ENCODE peak calls at places on chromosome 21, in nine cellular contexts. One of them, this sample, is unnamed.
A peak's percentile ranks its signal among the peaks of the same experiment; 100 is the strongest.

GRCh38 chr21:21971384-21971783 is 973.2 kb downstream of the NCAM2 start:
- DNase-seq in GM12878: no peak
- DNase-seq in uterus: no peak
- DNase-seq in stomach: no peak
- DNase-seq in sigmoid colon: no peak
- DNase-seq in NB4: no peak
- DNase-seq in body of pancreas: no peak
- DNase-seq in IMR-90: no peak
- DNase-seq in tibial nerve: no peak
- DNase-seq in this sample: no peak

GRCh38 chr21:27423906-27424595 is 457.2 kb upstream of the ADAMTS5 start:
- DNase-seq in GM12878: no peak
- DNase-seq in uterus: no peak
- DNase-seq in stomach: no peak
- DNase-seq in sigmoid colon: no peak
- DNase-seq in NB4: no peak
- DNase-seq in body of pancreas: no peak
- DNase-seq in IMR-90: peak; percentile 69
- DNase-seq in tibial nerve: no peak
- DNase-seq in this sample: no peak

GRCh38 chr21:36079010-36079649 is 9.3 kb downstream of the CBR1 start:
- DNase-seq in GM12878: no peak
- DNase-seq in uterus: no peak
- DNase-seq in stomach: peak; percentile 53
- DNase-seq in sigmoid colon: no peak
- DNase-seq in NB4: no peak
- DNase-seq in body of pancreas: no peak
- DNase-seq in IMR-90: no peak
- DNase-seq in tibial nerve: peak; percentile 15
- DNase-seq in this sample: no peak

GRCh38 chr21:42735061-42735460 is 81.6 kb downstream of the PDE9A start:
- DNase-seq in GM12878: no peak
- DNase-seq in uterus: no peak
- DNase-seq in stomach: no peak
- DNase-seq in sigmoid colon: peak; percentile 30
- DNase-seq in NB4: no peak
- DNase-seq in body of pancreas: no peak
- DNase-seq in IMR-90: no peak
- DNase-seq in tibial nerve: no peak
- DNase-seq in this sample: no peak

GRCh38 chr21:39106881-39107462 is 76.3 kb downstream of the PSMG1 start:
- DNase-seq in GM12878: no peak
- DNase-seq in uterus: no peak
- DNase-seq in stomach: peak; percentile 7
- DNase-seq in sigmoid colon: no peak
- DNase-seq in NB4: no peak
- DNase-seq in body of pancreas: no peak
- DNase-seq in IMR-90: no peak
- DNase-seq in tibial nerve: no peak
- DNase-seq in this sample: no peak

GRCh38 chr21:40054403-40054802 is 187.2 kb downstream of the PCP4 start:
- DNase-seq in GM12878: no peak
- DNase-seq in uterus: peak; percentile 22
- DNase-seq in stomach: peak; percentile 87
- DNase-seq in sigmoid colon: peak; percentile 94
- DNase-seq in NB4: no peak
- DNase-seq in body of pancreas: peak; percentile 88
- DNase-seq in IMR-90: no peak
- DNase-seq in tibial nerve: no peak
- DNase-seq in this sample: no peak

GRCh38 chr21:36927718-36928117 is 38.8 kb downstream of the HLCS start:
- DNase-seq in GM12878: peak; percentile 12
- DNase-seq in uterus: peak; percentile 75
- DNase-seq in stomach: peak; percentile 84
- DNase-seq in sigmoid colon: peak; percentile 80
- DNase-seq in NB4: peak; percentile 72
- DNase-seq in body of pancreas: peak; percentile 88
- DNase-seq in IMR-90: peak; percentile 97
- DNase-seq in tibial nerve: peak; percentile 87
- DNase-seq in this sample: peak; percentile 80

GRCh38 chr21:27277122-27277521 is 310.2 kb upstream of the ADAMTS5 start:
- DNase-seq in GM12878: no peak
- DNase-seq in uterus: no peak
- DNase-seq in stomach: no peak
- DNase-seq in sigmoid colon: no peak
- DNase-seq in NB4: no peak
- DNase-seq in body of pancreas: no peak
- DNase-seq in IMR-90: peak; percentile 76
- DNase-seq in tibial nerve: no peak
- DNase-seq in this sample: no peak

GRCh38 chr21:38688068-38688467 is 117.7 kb upstream of the ETS2 start:
- DNase-seq in GM12878: no peak
- DNase-seq in uterus: no peak
- DNase-seq in stomach: no peak
- DNase-seq in sigmoid colon: no peak
- DNase-seq in NB4: no peak
- DNase-seq in body of pancreas: no peak
- DNase-seq in IMR-90: no peak
- DNase-seq in tibial nerve: no peak
- DNase-seq in this sample: no peak

GRCh38 chr21:37886726-37887309 is 29.4 kb downstream of the KCNJ6 start:
- DNase-seq in GM12878: no peak
- DNase-seq in uterus: no peak
- DNase-seq in stomach: no peak
- DNase-seq in sigmoid colon: no peak
- DNase-seq in NB4: no peak
- DNase-seq in body of pancreas: no peak
- DNase-seq in IMR-90: no peak
- DNase-seq in tibial nerve: no peak
- DNase-seq in this sample: no peak

GRCh38 chr21:36846624-36847023 is 119.8 kb downstream of the HLCS start:
- DNase-seq in GM12878: no peak
- DNase-seq in uterus: no peak
- DNase-seq in stomach: no peak
- DNase-seq in sigmoid colon: no peak
- DNase-seq in NB4: no peak
- DNase-seq in body of pancreas: no peak
- DNase-seq in IMR-90: peak; percentile 29
- DNase-seq in tibial nerve: no peak
- DNase-seq in this sample: no peak

GRCh38 chr21:20527691-20528090 is 470.5 kb upstream of the NCAM2 start:
- DNase-seq in GM12878: no peak
- DNase-seq in uterus: no peak
- DNase-seq in stomach: no peak
- DNase-seq in sigmoid colon: no peak
- DNase-seq in NB4: no peak
- DNase-seq in body of pancreas: no peak
- DNase-seq in IMR-90: no peak
- DNase-seq in tibial nerve: no peak
- DNase-seq in this sample: no peak

GRCh38 chr21:37644666-37645065 is 271.6 kb downstream of the KCNJ6 start:
- DNase-seq in GM12878: no peak
- DNase-seq in uterus: no peak
- DNase-seq in stomach: no peak
- DNase-seq in sigmoid colon: no peak
- DNase-seq in NB4: no peak
- DNase-seq in body of pancreas: no peak
- DNase-seq in IMR-90: no peak
- DNase-seq in tibial nerve: no peak
- DNase-seq in this sample: no peak

GRCh38 chr21:27572681-27573080 is 605.8 kb upstream of the ADAMTS5 start:
- DNase-seq in GM12878: no peak
- DNase-seq in uterus: no peak
- DNase-seq in stomach: no peak
- DNase-seq in sigmoid colon: no peak
- DNase-seq in NB4: no peak
- DNase-seq in body of pancreas: no peak
- DNase-seq in IMR-90: peak; percentile 90
- DNase-seq in tibial nerve: no peak
- DNase-seq in this sample: no peak

GRCh38 chr21:33059319-33059894 is 10.5 kb upstream of the OLIG1 start:
- DNase-seq in GM12878: no peak
- DNase-seq in uterus: no peak
- DNase-seq in stomach: no peak
- DNase-seq in sigmoid colon: no peak
- DNase-seq in NB4: peak; percentile 99
- DNase-seq in body of pancreas: no peak
- DNase-seq in IMR-90: no peak
- DNase-seq in tibial nerve: peak; percentile 57
- DNase-seq in this sample: no peak
- TF ChIP-seq CTCF in GM12878: no peak
- TF ChIP-seq CTCF in uterus: no peak
- TF ChIP-seq CTCF in stomach: no peak
- TF ChIP-seq CTCF in sigmoid colon: no peak
- TF ChIP-seq CTCF in NB4: no peak
- TF ChIP-seq CTCF in body of pancreas: no peak
- TF ChIP-seq CTCF in IMR-90: no peak
- TF ChIP-seq CTCF in tibial nerve: no peak
- TF ChIP-seq CTCF in this sample: no peak

GRCh38 chr21:44354001-44354405 is 582 bp downstream of the TRPM2 start:
- DNase-seq in GM12878: no peak
- DNase-seq in uterus: no peak
- DNase-seq in stomach: no peak
- DNase-seq in sigmoid colon: no peak
- DNase-seq in NB4: peak; percentile 95
- DNase-seq in body of pancreas: no peak
- DNase-seq in IMR-90: no peak
- DNase-seq in tibial nerve: no peak
- DNase-seq in this sample: no peak
- H3K4me3 ChIP-seq in GM12878: peak overlapping the region; percentile 65
- H3K4me3 ChIP-seq in uterus: no peak overlapping the region
- H3K4me3 ChIP-seq in stomach: no peak overlapping the region
- H3K4me3 ChIP-seq in sigmoid colon: peak overlapping the region; percentile 9
- H3K4me3 ChIP-seq in NB4: peak overlapping the region; percentile 93
- H3K4me3 ChIP-seq in body of pancreas: no peak overlapping the region
- H3K4me3 ChIP-seq in IMR-90: no peak overlapping the region
- H3K4me3 ChIP-seq in tibial nerve: peak overlapping the region; percentile 36
- H3K4me3 ChIP-seq in this sample: no peak overlapping the region

GRCh38 chr21:25501996-25502665 is 105.2 kb downstream of the MRPL39 start:
- DNase-seq in GM12878: peak; percentile 87
- DNase-seq in uterus: no peak
- DNase-seq in stomach: no peak
- DNase-seq in sigmoid colon: no peak
- DNase-seq in NB4: peak; percentile 35
- DNase-seq in body of pancreas: no peak
- DNase-seq in IMR-90: no peak
- DNase-seq in tibial nerve: no peak
- DNase-seq in this sample: no peak

GRCh38 chr21:25503981-25504380 is 103.3 kb downstream of the MRPL39 start:
- DNase-seq in GM12878: no peak
- DNase-seq in uterus: no peak
- DNase-seq in stomach: no peak
- DNase-seq in sigmoid colon: no peak
- DNase-seq in NB4: no peak
- DNase-seq in body of pancreas: no peak
- DNase-seq in IMR-90: no peak
- DNase-seq in tibial nerve: no peak
- DNase-seq in this sample: no peak

GRCh38 chr21:25500598-25500997 is 106.7 kb downstream of the MRPL39 start:
- DNase-seq in GM12878: no peak
- DNase-seq in uterus: no peak
- DNase-seq in stomach: no peak
- DNase-seq in sigmoid colon: no peak
- DNase-seq in NB4: no peak
- DNase-seq in body of pancreas: no peak
- DNase-seq in IMR-90: no peak
- DNase-seq in tibial nerve: no peak
- DNase-seq in this sample: no peak

GRCh38 chr21:25496825-25497482 is 110.3 kb downstream of the MRPL39 start:
- DNase-seq in GM12878: no peak
- DNase-seq in uterus: no peak
- DNase-seq in stomach: no peak
- DNase-seq in sigmoid colon: no peak
- DNase-seq in NB4: no peak
- DNase-seq in body of pancreas: no peak
- DNase-seq in IMR-90: peak; percentile 77
- DNase-seq in tibial nerve: no peak
- DNase-seq in this sample: no peak

GRCh38 chr21:25501448-25501847 is 105.8 kb downstream of the MRPL39 start:
- DNase-seq in GM12878: no peak
- DNase-seq in uterus: no peak
- DNase-seq in stomach: no peak
- DNase-seq in sigmoid colon: no peak
- DNase-seq in NB4: no peak
- DNase-seq in body of pancreas: no peak
- DNase-seq in IMR-90: no peak
- DNase-seq in tibial nerve: no peak
- DNase-seq in this sample: no peak
- TF ChIP-seq POLR2A in GM12878: peak; percentile 63
- TF ChIP-seq POLR2A in uterus: no peak
- TF ChIP-seq POLR2A in stomach: no peak
- TF ChIP-seq POLR2A in sigmoid colon: no peak
- TF ChIP-seq POLR2A in NB4: no peak
- TF ChIP-seq POLR2A in body of pancreas: no peak
- TF ChIP-seq POLR2A in IMR-90: no peak
- TF ChIP-seq POLR2A in tibial nerve: no peak
- TF ChIP-seq POLR2A in this sample: no peak

GRCh38 chr21:45923146-45923545 is 58.4 kb upstream of the COL6A1 start:
- DNase-seq in GM12878: no peak
- DNase-seq in uterus: peak; percentile 81
- DNase-seq in stomach: peak; percentile 60
- DNase-seq in sigmoid colon: peak; percentile 89
- DNase-seq in NB4: peak; percentile 26
- DNase-seq in body of pancreas: peak; percentile 69
- DNase-seq in IMR-90: peak; percentile 75
- DNase-seq in tibial nerve: peak; percentile 65
- DNase-seq in this sample: peak; percentile 66

GRCh38 chr21:45929477-45929876 is 52.1 kb upstream of the COL6A1 start:
- DNase-seq in GM12878: no peak
- DNase-seq in uterus: no peak
- DNase-seq in stomach: no peak
- DNase-seq in sigmoid colon: no peak
- DNase-seq in NB4: no peak
- DNase-seq in body of pancreas: no peak
- DNase-seq in IMR-90: no peak
- DNase-seq in tibial nerve: no peak
- DNase-seq in this sample: no peak

GRCh38 chr21:45927851-45928850 is 53.4 kb upstream of the COL6A1 start:
- DNase-seq in GM12878: no peak
- DNase-seq in uterus: no peak
- DNase-seq in stomach: no peak
- DNase-seq in sigmoid colon: no peak
- DNase-seq in NB4: no peak
- DNase-seq in body of pancreas: no peak
- DNase-seq in IMR-90: no peak
- DNase-seq in tibial nerve: no peak
- DNase-seq in this sample: no peak

GRCh38 chr21:45927032-45927431 is 54.5 kb upstream of the COL6A1 start:
- DNase-seq in GM12878: no peak
- DNase-seq in uterus: no peak
- DNase-seq in stomach: no peak
- DNase-seq in sigmoid colon: no peak
- DNase-seq in NB4: no peak
- DNase-seq in body of pancreas: no peak
- DNase-seq in IMR-90: no peak
- DNase-seq in tibial nerve: no peak
- DNase-seq in this sample: no peak

DNA sequence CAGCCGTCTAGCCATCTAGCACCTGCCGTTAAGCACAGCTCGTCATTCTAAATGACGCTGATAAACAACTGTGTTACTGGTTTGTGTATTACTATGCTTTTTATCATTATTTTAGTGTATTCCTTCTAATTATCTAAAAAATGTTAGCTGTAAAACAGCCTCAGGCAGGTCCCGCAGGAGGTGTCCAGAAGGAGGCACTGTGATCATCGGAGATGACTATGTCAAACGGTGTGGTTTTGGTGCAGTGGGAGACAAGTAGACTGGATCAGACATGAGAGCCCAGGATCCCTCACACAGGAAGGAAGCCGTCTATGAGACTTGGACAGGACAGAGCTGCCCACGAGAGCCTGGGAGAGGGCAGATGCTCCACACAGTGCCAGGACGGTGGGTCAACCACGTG is 55.3 kb upstream of the COL6A1 start:
- DNase-seq in GM12878: no peak
- DNase-seq in uterus: no peak
- DNase-seq in stomach: no peak
- DNase-seq in sigmoid colon: no peak
- DNase-seq in NB4: no peak
- DNase-seq in body of pancreas: no peak
- DNase-seq in IMR-90: no peak
- DNase-seq in tibial nerve: no peak
- DNase-seq in this sample: no peak
- TF ChIP-seq CTCF in GM12878: no peak
- TF ChIP-seq CTCF in uterus: no peak
- TF ChIP-seq CTCF in stomach: no peak
- TF ChIP-seq CTCF in sigmoid colon: no peak
- TF ChIP-seq CTCF in NB4: no peak
- TF ChIP-seq CTCF in body of pancreas: no peak
- TF ChIP-seq CTCF in IMR-90: peak; percentile 13
- TF ChIP-seq CTCF in tibial nerve: no peak
- TF ChIP-seq CTCF in this sample: no peak